ENCODE peak calls at places on chromosomes 1 and 21, in four cellular contexts. Z is neural progenitor cell, A is A549, E is fibroblast of lung. F is an unnamed sample.

GRCh38 chr1:44805311-44806024 is 1.7 kb downstream of the DYNLT4 start:
- DNase-seq in Z (no peak), A (no peak), E (no peak), F (no peak)

GRCh38 chr1:224851210-224851849 is 78.1 kb upstream of the DNAH14 start:
- DNase-seq in Z (peak; percentile 73), A (peak; percentile 55), E (peak; percentile 66), F (peak; percentile 83)

GRCh38 chr1:79726911-79727310 is 720.4 kb upstream of the ADGRL4 start:
- DNase-seq in Z (no peak), A (no peak), E (peak; percentile 74), F (no peak)

GRCh38 chr21:41318218-41318617 is 1.6 kb downstream of the FAM3B start:
- DNase-seq in Z (no peak), A (no peak), E (no peak), F (no peak)

GRCh38 chr1:180542530-180543171 is 16.1 kb upstream of the OVAAL start:
- DNase-seq in Z (no peak), A (no peak), E (no peak), F (no peak)

GRCh38 chr1:179809506-179810366 is 66.6 kb downstream of the FAM163A start:
- DNase-seq in Z (peak; percentile 87), A (peak; percentile 69), E (peak; percentile 77), F (peak; percentile 89)

GRCh38 chr21:38303300-38303699 is 46.5 kb downstream of the KCNJ15 start:
- DNase-seq in Z (no peak), A (peak; percentile 14), E (peak; percentile 93), F (no peak)

GRCh38 chr1:224211262-224211962 is 28.4 kb downstream of the DEGS1 start:
- DNase-seq in Z (no peak), A (no peak), E (peak; percentile 80), F (peak; percentile 56)

GRCh38 chr1:94544706-94545490 is 3.3 kb upstream of the F3 start:
- DNase-seq in Z (no peak), A (no peak), E (peak; percentile 90), F (no peak)

GRCh38 chr1:193569696-193570269 is 383.4 kb upstream of the B3GALT2 start:
- DNase-seq in Z (no peak), A (no peak), E (peak; percentile 51), F (no peak)

GRCh38 chr1:17011439-17012307 is at the start of gene ATP13A2:
- DNase-seq in Z (peak; percentile 97), A (peak; percentile 67), E (peak; percentile 47), F (peak; percentile 95)

GRCh38 chr1:235866207-235866912 is at the start of gene LYST:
- DNase-seq in Z (peak; percentile 71), A (peak; percentile 66), E (peak; percentile 49), F (peak; percentile 59)

DNA sequence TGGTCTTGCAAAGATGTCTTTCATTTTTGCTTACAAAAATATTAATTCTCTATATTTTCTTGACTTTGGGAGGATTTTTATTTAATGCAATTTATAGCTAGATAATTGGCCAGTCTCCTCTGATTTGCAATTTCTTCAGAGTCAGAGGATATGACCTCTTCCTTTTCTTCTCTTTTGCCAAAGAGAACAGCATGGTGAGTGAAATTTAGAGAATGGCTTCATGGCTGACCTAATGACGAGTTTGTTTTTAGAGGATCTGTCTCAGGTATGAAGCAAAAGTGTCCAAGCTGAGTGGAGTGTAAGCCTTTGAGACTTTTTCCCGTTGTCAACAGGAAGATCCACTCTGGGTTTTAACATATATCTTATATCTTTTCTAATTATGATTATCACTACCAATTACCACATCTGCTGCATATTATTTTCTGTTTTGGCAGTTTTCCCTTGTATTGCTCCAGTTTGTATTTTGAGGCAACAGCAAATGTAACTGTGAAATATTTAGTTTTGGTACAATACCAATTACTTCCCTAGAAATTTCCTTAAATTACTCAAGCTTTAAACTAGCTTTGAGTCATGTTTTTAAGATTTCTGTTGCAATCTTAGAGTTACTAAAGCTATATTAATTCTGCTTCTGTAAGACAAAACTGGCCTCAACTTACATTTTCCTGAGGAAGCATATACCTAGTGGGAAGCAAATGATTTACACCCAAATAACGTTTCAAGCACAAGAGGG is 332.8 kb upstream of the ZRANB2 start:
- DNase-seq in Z (no peak), A (no peak), E (peak; percentile 36), F (no peak)
- H3K4me2 ChIP-seq in Z (peak overlapping the region; percentile 19), A (no peak overlapping the region), E (no peak overlapping the region), F (no peak overlapping the region)

GRCh38 chr1:5751833-5752714 is 240.2 kb downstream of the NPHP4 start:
- DNase-seq in Z (peak; percentile 48), A (no peak), E (no peak), F (no peak)

GRCh38 chr1:5753431-5754078 is 238.7 kb downstream of the NPHP4 start:
- DNase-seq in Z (no peak), A (no peak), E (no peak), F (no peak)

GRCh38 chr1:5751171-5751556 is 241.1 kb downstream of the NPHP4 start:
- DNase-seq in Z (no peak), A (no peak), E (no peak), F (no peak)

GRCh38 chr1:5754079-5754431 is 238.2 kb downstream of the NPHP4 start:
- DNase-seq in Z (no peak), A (no peak), E (no peak), F (no peak)

GRCh38 chr1:5752715-5753330 is 239.4 kb downstream of the NPHP4 start:
- DNase-seq in Z (no peak), A (no peak), E (no peak), F (no peak)
- H3K4me2 ChIP-seq in Z (no peak overlapping the region), A (no peak overlapping the region), E (no peak overlapping the region), F (no peak overlapping the region)

GRCh38 chr1:218463194-218464156 is 118.3 kb downstream of the TGFB2 start:
- DNase-seq in Z (peak; percentile 70), A (no peak), E (peak; percentile 74), F (no peak)
- H3K4me2 ChIP-seq in Z (no peak overlapping the region), A (peak overlapping the region; percentile 61), E (peak overlapping the region; percentile 39), F (no peak overlapping the region)

GRCh38 chr1:165843304-165843703 is 15.9 kb downstream of the UCK2 start:
- DNase-seq in Z (no peak), A (no peak), E (peak; percentile 36), F (no peak)
- H3K4me2 ChIP-seq in Z (no peak overlapping the region), A (peak overlapping the region; percentile 31), E (no peak overlapping the region), F (no peak overlapping the region)

GRCh38 chr1:38613996-38614395 is 245.6 kb downstream of the RRAGC start:
- DNase-seq in Z (peak; percentile 83), A (no peak), E (no peak), F (no peak)

GRCh38 chr1:38615680-38616079 is 243.9 kb downstream of the RRAGC start:
- DNase-seq in Z (no peak), A (no peak), E (no peak), F (peak; percentile 46)

GRCh38 chr1:38614861-38615260 is 244.7 kb downstream of the RRAGC start:
- DNase-seq in Z (peak; percentile 32), A (no peak), E (no peak), F (no peak)

GRCh38 chr1:38611661-38612211 is 247.8 kb downstream of the RRAGC start:
- DNase-seq in Z (no peak), A (no peak), E (no peak), F (no peak)

DNA sequence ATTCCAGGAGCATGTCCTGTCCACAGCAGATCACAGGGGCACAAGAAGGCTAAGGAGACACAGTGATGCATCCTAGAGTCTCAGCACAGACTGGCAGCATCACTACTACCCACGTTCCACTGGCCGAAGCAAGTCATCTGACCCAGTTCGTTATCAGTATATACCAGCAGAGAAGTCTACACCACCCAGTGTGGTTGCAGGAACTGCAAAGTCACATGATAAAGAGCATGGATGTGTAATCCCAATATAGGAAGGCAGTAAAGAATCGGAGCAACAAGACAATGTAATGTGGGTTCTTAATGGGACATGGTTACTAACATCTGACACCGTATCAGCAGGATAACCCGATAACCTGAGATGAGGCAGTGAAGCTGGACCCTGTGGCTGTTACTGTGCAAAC is 246.6 kb downstream of the RRAGC start:
- DNase-seq in Z (no peak), A (no peak), E (no peak), F (no peak)
- H3K4me2 ChIP-seq in Z (no peak overlapping the region), A (no peak overlapping the region), E (no peak overlapping the region), F (no peak overlapping the region)

DNA sequence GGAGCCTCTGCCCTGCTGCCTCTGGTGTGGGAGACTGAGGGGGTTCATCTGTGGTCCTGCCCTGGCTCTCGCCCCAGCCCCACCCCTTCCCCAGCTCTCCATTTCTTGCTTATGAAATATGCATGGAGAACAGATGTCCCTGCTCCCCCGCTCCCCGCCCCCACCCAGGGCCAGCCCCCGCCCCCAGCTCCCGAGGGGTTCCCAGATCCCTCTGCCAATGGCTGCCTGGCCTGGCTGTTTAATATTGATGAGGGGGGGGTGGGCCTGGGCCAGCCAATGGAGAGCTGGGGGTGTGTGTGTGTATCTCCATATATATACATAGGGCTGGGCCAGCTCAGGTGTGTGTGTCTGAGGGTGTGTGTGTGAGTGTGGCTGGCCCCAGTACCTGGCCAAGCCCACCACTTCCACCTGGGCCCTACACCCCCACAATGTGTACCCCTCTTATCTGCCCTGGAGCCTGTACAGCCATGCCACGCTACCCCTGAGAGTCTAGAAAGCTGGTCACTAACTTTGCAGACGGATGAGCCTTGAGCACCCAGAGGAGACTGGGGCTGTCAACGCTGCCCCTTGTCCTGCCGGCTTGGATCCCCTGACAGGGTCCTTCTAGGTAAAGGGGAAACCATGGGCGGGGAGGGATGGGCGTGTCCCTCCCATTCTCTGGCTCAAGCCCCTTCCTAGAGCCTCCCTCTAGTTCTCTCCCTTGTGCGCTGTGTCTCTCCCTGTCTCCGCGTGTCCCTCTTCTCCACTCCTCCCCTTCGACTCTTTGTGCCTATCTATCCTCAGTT is at the start of gene NHLH1:
- DNase-seq in Z (no peak), A (no peak), E (no peak), F (peak; percentile 84)
- H3K4me2 ChIP-seq in Z (no peak within 1 kb of the TSS), A (no peak within 1 kb of the TSS), E (no peak within 1 kb of the TSS), F (no peak within 1 kb of the TSS)

GRCh38 chr1:4768553-4768952 is 114.1 kb downstream of the AJAP1 start:
- DNase-seq in Z (no peak), A (no peak), E (no peak), F (peak; percentile 47)

GRCh38 chr1:4770713-4771112 is 116.3 kb downstream of the AJAP1 start:
- DNase-seq in Z (no peak), A (no peak), E (no peak), F (no peak)

GRCh38 chr1:4769516-4770280 is 115.3 kb downstream of the AJAP1 start:
- DNase-seq in Z (no peak), A (no peak), E (no peak), F (no peak)

GRCh38 chr1:4771267-4771666 is 116.9 kb downstream of the AJAP1 start:
- DNase-seq in Z (no peak), A (no peak), E (no peak), F (no peak)

GRCh38 chr1:4767308-4767707 is 112.9 kb downstream of the AJAP1 start:
- DNase-seq in Z (no peak), A (no peak), E (no peak), F (no peak)
- H3K4me2 ChIP-seq in Z (no peak overlapping the region), A (no peak overlapping the region), E (no peak overlapping the region), F (no peak overlapping the region)

GRCh38 chr1:23779826-23780371 is 1.7 kb downstream of the PITHD1 start:
- DNase-seq in Z (no peak), A (no peak), E (peak; percentile 67), F (no peak)
- H3K4me2 ChIP-seq in Z (peak overlapping the region; percentile 96), A (peak overlapping the region; percentile 98), E (peak overlapping the region; percentile 98), F (peak overlapping the region; percentile 96)

F was measured in Karpas-422.